ENCODE peak calls at places on chromosome 22, in four cellular contexts. One of them, this sample, is unnamed.

GRCh38 chr22:36728505-36728904 is 25.0 kb upstream of the CACNG2 start:
- DNase-seq in stimulated activated CD8-positive, alpha-beta memory T cell treated with anti-CD3 and anti-CD28 coated beads, Interleukin-4, amount 100 ng/mL, for 1 hour: no peak
- DNase-seq in activated naive CD8-positive, alpha-beta T cell treated with anti-CD3 and anti-CD28 coated beads, Interleukin-2, amount 50 U/mL, for 24 hours: no peak
- DNase-seq in LoVo: no peak
- DNase-seq in this sample: no peak

GRCh38 chr22:40407021-40407761 is 36.8 kb downstream of the SGSM3 start:
- DNase-seq in LoVo: no peak
- DNase-seq in stimulated activated CD8-positive, alpha-beta memory T cell treated with anti-CD3 and anti-CD28 coated beads, Interleukin-4, amount 100 ng/mL, for 1 hour: no peak
- DNase-seq in activated naive CD8-positive, alpha-beta T cell treated with anti-CD3 and anti-CD28 coated beads, Interleukin-2, amount 50 U/mL, for 24 hours: no peak
- DNase-seq in this sample: no peak

GRCh38 chr22:23638611-23639010 is 6.5 kb upstream of the DRICH1 start:
- DNase-seq in LoVo: no peak
- DNase-seq in stimulated activated CD8-positive, alpha-beta memory T cell treated with anti-CD3 and anti-CD28 coated beads, Interleukin-4, amount 100 ng/mL, for 1 hour: no peak
- DNase-seq in activated naive CD8-positive, alpha-beta T cell treated with anti-CD3 and anti-CD28 coated beads, Interleukin-2, amount 50 U/mL, for 24 hours: no peak
- DNase-seq in this sample: no peak

GRCh38 chr22:32745251-32745995 is 56.1 kb upstream of the TIMP3 start:
- DNase-seq in stimulated activated CD8-positive, alpha-beta memory T cell treated with anti-CD3 and anti-CD28 coated beads, Interleukin-4, amount 100 ng/mL, for 1 hour: no peak
- DNase-seq in activated naive CD8-positive, alpha-beta T cell treated with anti-CD3 and anti-CD28 coated beads, Interleukin-2, amount 50 U/mL, for 24 hours: no peak
- DNase-seq in LoVo: peak; percentile 22
- DNase-seq in this sample: peak; percentile 70

GRCh38 chr22:38935023-38935422 is 22.4 kb upstream of the APOBEC3A start:
- DNase-seq in stimulated activated CD8-positive, alpha-beta memory T cell treated with anti-CD3 and anti-CD28 coated beads, Interleukin-4, amount 100 ng/mL, for 1 hour: no peak
- DNase-seq in LoVo: peak; percentile 99
- DNase-seq in activated naive CD8-positive, alpha-beta T cell treated with anti-CD3 and anti-CD28 coated beads, Interleukin-2, amount 50 U/mL, for 24 hours: no peak
- DNase-seq in this sample: peak; percentile 84

GRCh38 chr22:38314992-38315800 is 2.0 kb downstream of the CSNK1E start:
- DNase-seq in LoVo: no peak
- DNase-seq in stimulated activated CD8-positive, alpha-beta memory T cell treated with anti-CD3 and anti-CD28 coated beads, Interleukin-4, amount 100 ng/mL, for 1 hour: no peak
- DNase-seq in activated naive CD8-positive, alpha-beta T cell treated with anti-CD3 and anti-CD28 coated beads, Interleukin-2, amount 50 U/mL, for 24 hours: no peak
- DNase-seq in this sample: no peak

GRCh38 chr22:45284705-45285305 is at the start of gene UPK3A:
- DNase-seq in activated naive CD8-positive, alpha-beta T cell treated with anti-CD3 and anti-CD28 coated beads, Interleukin-2, amount 50 U/mL, for 24 hours: peak; percentile 67
- DNase-seq in stimulated activated CD8-positive, alpha-beta memory T cell treated with anti-CD3 and anti-CD28 coated beads, Interleukin-4, amount 100 ng/mL, for 1 hour: no peak
- DNase-seq in LoVo: peak; percentile 74
- DNase-seq in this sample: peak; percentile 70

GRCh38 chr22:30606455-30607299 is at the start of gene TCN2:
- DNase-seq in stimulated activated CD8-positive, alpha-beta memory T cell treated with anti-CD3 and anti-CD28 coated beads, Interleukin-4, amount 100 ng/mL, for 1 hour: no peak
- DNase-seq in LoVo: peak; percentile 15
- DNase-seq in activated naive CD8-positive, alpha-beta T cell treated with anti-CD3 and anti-CD28 coated beads, Interleukin-2, amount 50 U/mL, for 24 hours: peak; percentile 48
- DNase-seq in this sample: peak; percentile 64

GRCh38 chr22:26169312-26170111 is at the start of gene SEZ6L:
- DNase-seq in LoVo: no peak
- DNase-seq in activated naive CD8-positive, alpha-beta T cell treated with anti-CD3 and anti-CD28 coated beads, Interleukin-2, amount 50 U/mL, for 24 hours: no peak
- DNase-seq in stimulated activated CD8-positive, alpha-beta memory T cell treated with anti-CD3 and anti-CD28 coated beads, Interleukin-4, amount 100 ng/mL, for 1 hour: no peak
- DNase-seq in this sample: no peak

GRCh38 chr22:19448076-19448607 is 631 bp upstream of the C22orf39 start:
- DNase-seq in stimulated activated CD8-positive, alpha-beta memory T cell treated with anti-CD3 and anti-CD28 coated beads, Interleukin-4, amount 100 ng/mL, for 1 hour: no peak
- DNase-seq in LoVo: peak; percentile 21
- DNase-seq in activated naive CD8-positive, alpha-beta T cell treated with anti-CD3 and anti-CD28 coated beads, Interleukin-2, amount 50 U/mL, for 24 hours: peak; percentile 34
- DNase-seq in this sample: peak; percentile 70

GRCh38 chr22:22787805-22788459 is 99.7 kb upstream of the IGLL5 start:
- DNase-seq in activated naive CD8-positive, alpha-beta T cell treated with anti-CD3 and anti-CD28 coated beads, Interleukin-2, amount 50 U/mL, for 24 hours: peak; percentile 76
- DNase-seq in stimulated activated CD8-positive, alpha-beta memory T cell treated with anti-CD3 and anti-CD28 coated beads, Interleukin-4, amount 100 ng/mL, for 1 hour: peak; percentile 29
- DNase-seq in LoVo: peak; percentile 24
- DNase-seq in this sample: peak; percentile 42

GRCh38 chr22:45672564-45673481 is 1.2 kb downstream of the ATXN10 start:
- DNase-seq in stimulated activated CD8-positive, alpha-beta memory T cell treated with anti-CD3 and anti-CD28 coated beads, Interleukin-4, amount 100 ng/mL, for 1 hour: no peak
- DNase-seq in LoVo: no peak
- DNase-seq in activated naive CD8-positive, alpha-beta T cell treated with anti-CD3 and anti-CD28 coated beads, Interleukin-2, amount 50 U/mL, for 24 hours: no peak
- DNase-seq in this sample: peak; percentile 21

GRCh38 chr22:39522567-39523300 is 2.4 kb downstream of the ATF4 start:
- DNase-seq in LoVo: peak; percentile 38
- DNase-seq in activated naive CD8-positive, alpha-beta T cell treated with anti-CD3 and anti-CD28 coated beads, Interleukin-2, amount 50 U/mL, for 24 hours: no peak
- DNase-seq in stimulated activated CD8-positive, alpha-beta memory T cell treated with anti-CD3 and anti-CD28 coated beads, Interleukin-4, amount 100 ng/mL, for 1 hour: no peak
- DNase-seq in this sample: peak; percentile 49

GRCh38 chr22:46757104-46757503 is 5.3 kb upstream of the TBC1D22A start:
- DNase-seq in activated naive CD8-positive, alpha-beta T cell treated with anti-CD3 and anti-CD28 coated beads, Interleukin-2, amount 50 U/mL, for 24 hours: no peak
- DNase-seq in LoVo: no peak
- DNase-seq in stimulated activated CD8-positive, alpha-beta memory T cell treated with anti-CD3 and anti-CD28 coated beads, Interleukin-4, amount 100 ng/mL, for 1 hour: no peak
- DNase-seq in this sample: no peak

GRCh38 chr22:49968313-49968830 is 7.8 kb downstream of the PIM3 start:
- DNase-seq in activated naive CD8-positive, alpha-beta T cell treated with anti-CD3 and anti-CD28 coated beads, Interleukin-2, amount 50 U/mL, for 24 hours: no peak
- DNase-seq in stimulated activated CD8-positive, alpha-beta memory T cell treated with anti-CD3 and anti-CD28 coated beads, Interleukin-4, amount 100 ng/mL, for 1 hour: no peak
- DNase-seq in LoVo: no peak
- DNase-seq in this sample: no peak

GRCh38 chr22:33898121-33898520 is 22.2 kb downstream of the LARGE1 start:
- DNase-seq in stimulated activated CD8-positive, alpha-beta memory T cell treated with anti-CD3 and anti-CD28 coated beads, Interleukin-4, amount 100 ng/mL, for 1 hour: no peak
- DNase-seq in LoVo: no peak
- DNase-seq in activated naive CD8-positive, alpha-beta T cell treated with anti-CD3 and anti-CD28 coated beads, Interleukin-2, amount 50 U/mL, for 24 hours: no peak
- DNase-seq in this sample: no peak

GRCh38 chr22:37804502-37804885 is 3.2 kb upstream of the GCAT start:
- DNase-seq in activated naive CD8-positive, alpha-beta T cell treated with anti-CD3 and anti-CD28 coated beads, Interleukin-2, amount 50 U/mL, for 24 hours: no peak
- DNase-seq in stimulated activated CD8-positive, alpha-beta memory T cell treated with anti-CD3 and anti-CD28 coated beads, Interleukin-4, amount 100 ng/mL, for 1 hour: no peak
- DNase-seq in LoVo: no peak
- DNase-seq in this sample: no peak

GRCh38 chr22:46846154-46846831 is 83.8 kb downstream of the TBC1D22A start:
- DNase-seq in activated naive CD8-positive, alpha-beta T cell treated with anti-CD3 and anti-CD28 coated beads, Interleukin-2, amount 50 U/mL, for 24 hours: peak; percentile 12
- DNase-seq in stimulated activated CD8-positive, alpha-beta memory T cell treated with anti-CD3 and anti-CD28 coated beads, Interleukin-4, amount 100 ng/mL, for 1 hour: no peak
- DNase-seq in LoVo: no peak
- DNase-seq in this sample: no peak

GRCh38 chr22:19070397-19071169 is 51.6 kb downstream of the DGCR2 start:
- DNase-seq in activated naive CD8-positive, alpha-beta T cell treated with anti-CD3 and anti-CD28 coated beads, Interleukin-2, amount 50 U/mL, for 24 hours: no peak
- DNase-seq in stimulated activated CD8-positive, alpha-beta memory T cell treated with anti-CD3 and anti-CD28 coated beads, Interleukin-4, amount 100 ng/mL, for 1 hour: no peak
- DNase-seq in LoVo: no peak
- DNase-seq in this sample: no peak

GRCh38 chr22:44088976-44089570 is 65.0 kb downstream of the PARVB start:
- DNase-seq in stimulated activated CD8-positive, alpha-beta memory T cell treated with anti-CD3 and anti-CD28 coated beads, Interleukin-4, amount 100 ng/mL, for 1 hour: no peak
- DNase-seq in activated naive CD8-positive, alpha-beta T cell treated with anti-CD3 and anti-CD28 coated beads, Interleukin-2, amount 50 U/mL, for 24 hours: no peak
- DNase-seq in LoVo: no peak
- DNase-seq in this sample: no peak

GRCh38 chr22:44099696-44100095 is 75.6 kb downstream of the PARVB start:
- DNase-seq in LoVo: no peak
- DNase-seq in stimulated activated CD8-positive, alpha-beta memory T cell treated with anti-CD3 and anti-CD28 coated beads, Interleukin-4, amount 100 ng/mL, for 1 hour: no peak
- DNase-seq in activated naive CD8-positive, alpha-beta T cell treated with anti-CD3 and anti-CD28 coated beads, Interleukin-2, amount 50 U/mL, for 24 hours: no peak
- DNase-seq in this sample: no peak

GRCh38 chr22:39254789-39255298 is 10.1 kb upstream of the PDGFB start:
- DNase-seq in stimulated activated CD8-positive, alpha-beta memory T cell treated with anti-CD3 and anti-CD28 coated beads, Interleukin-4, amount 100 ng/mL, for 1 hour: no peak
- DNase-seq in LoVo: no peak
- DNase-seq in activated naive CD8-positive, alpha-beta T cell treated with anti-CD3 and anti-CD28 coated beads, Interleukin-2, amount 50 U/mL, for 24 hours: peak; percentile 52
- DNase-seq in this sample: no peak

GRCh38 chr22:17920145-17920605 is 104.2 kb downstream of the MICAL3 start:
- DNase-seq in stimulated activated CD8-positive, alpha-beta memory T cell treated with anti-CD3 and anti-CD28 coated beads, Interleukin-4, amount 100 ng/mL, for 1 hour: no peak
- DNase-seq in LoVo: no peak
- DNase-seq in activated naive CD8-positive, alpha-beta T cell treated with anti-CD3 and anti-CD28 coated beads, Interleukin-2, amount 50 U/mL, for 24 hours: no peak
- DNase-seq in this sample: peak; percentile 39

GRCh38 chr22:41862160-41862529 is 29.2 kb downstream of the SREBF2 start:
- DNase-seq in LoVo: no peak
- DNase-seq in activated naive CD8-positive, alpha-beta T cell treated with anti-CD3 and anti-CD28 coated beads, Interleukin-2, amount 50 U/mL, for 24 hours: peak; percentile 44
- DNase-seq in stimulated activated CD8-positive, alpha-beta memory T cell treated with anti-CD3 and anti-CD28 coated beads, Interleukin-4, amount 100 ng/mL, for 1 hour: no peak
- DNase-seq in this sample: no peak

GRCh38 chr22:44735518-44736428 is 16.6 kb upstream of the ARHGAP8 start:
- DNase-seq in LoVo: peak; percentile 52
- DNase-seq in stimulated activated CD8-positive, alpha-beta memory T cell treated with anti-CD3 and anti-CD28 coated beads, Interleukin-4, amount 100 ng/mL, for 1 hour: peak; percentile 83
- DNase-seq in activated naive CD8-positive, alpha-beta T cell treated with anti-CD3 and anti-CD28 coated beads, Interleukin-2, amount 50 U/mL, for 24 hours: peak; percentile 91
- DNase-seq in this sample: peak; percentile 56

GRCh38 chr22:47069270-47069669 is 306.8 kb downstream of the TBC1D22A start:
- DNase-seq in activated naive CD8-positive, alpha-beta T cell treated with anti-CD3 and anti-CD28 coated beads, Interleukin-2, amount 50 U/mL, for 24 hours: no peak
- DNase-seq in LoVo: no peak
- DNase-seq in stimulated activated CD8-positive, alpha-beta memory T cell treated with anti-CD3 and anti-CD28 coated beads, Interleukin-4, amount 100 ng/mL, for 1 hour: no peak
- DNase-seq in this sample: no peak

GRCh38 chr22:49331878-49332277 is 495.8 kb downstream of the BRD1 start:
- DNase-seq in stimulated activated CD8-positive, alpha-beta memory T cell treated with anti-CD3 and anti-CD28 coated beads, Interleukin-4, amount 100 ng/mL, for 1 hour: no peak
- DNase-seq in LoVo: no peak
- DNase-seq in activated naive CD8-positive, alpha-beta T cell treated with anti-CD3 and anti-CD28 coated beads, Interleukin-2, amount 50 U/mL, for 24 hours: no peak
- DNase-seq in this sample: no peak

GRCh38 chr22:22068025-22068424 is 85.4 kb upstream of the TOP3B start:
- DNase-seq in stimulated activated CD8-positive, alpha-beta memory T cell treated with anti-CD3 and anti-CD28 coated beads, Interleukin-4, amount 100 ng/mL, for 1 hour: no peak
- DNase-seq in LoVo: no peak
- DNase-seq in activated naive CD8-positive, alpha-beta T cell treated with anti-CD3 and anti-CD28 coated beads, Interleukin-2, amount 50 U/mL, for 24 hours: no peak
- DNase-seq in this sample: no peak

GRCh38 chr22:39097098-39098020 is at the start of gene APOBEC3H:
- DNase-seq in LoVo: peak; percentile 72
- DNase-seq in activated naive CD8-positive, alpha-beta T cell treated with anti-CD3 and anti-CD28 coated beads, Interleukin-2, amount 50 U/mL, for 24 hours: peak; percentile 69
- DNase-seq in stimulated activated CD8-positive, alpha-beta memory T cell treated with anti-CD3 and anti-CD28 coated beads, Interleukin-4, amount 100 ng/mL, for 1 hour: no peak
- DNase-seq in this sample: no peak

GRCh38 chr22:32080904-32081303 is 37.8 kb downstream of the SLC5A1 start:
- DNase-seq in stimulated activated CD8-positive, alpha-beta memory T cell treated with anti-CD3 and anti-CD28 coated beads, Interleukin-4, amount 100 ng/mL, for 1 hour: no peak
- DNase-seq in LoVo: peak; percentile 62
- DNase-seq in activated naive CD8-positive, alpha-beta T cell treated with anti-CD3 and anti-CD28 coated beads, Interleukin-2, amount 50 U/mL, for 24 hours: no peak
- DNase-seq in this sample: peak; percentile 57

GRCh38 chr22:46796566-46797195 is 34.2 kb downstream of the TBC1D22A start:
- DNase-seq in activated naive CD8-positive, alpha-beta T cell treated with anti-CD3 and anti-CD28 coated beads, Interleukin-2, amount 50 U/mL, for 24 hours: no peak
- DNase-seq in LoVo: no peak
- DNase-seq in stimulated activated CD8-positive, alpha-beta memory T cell treated with anti-CD3 and anti-CD28 coated beads, Interleukin-4, amount 100 ng/mL, for 1 hour: no peak
- DNase-seq in this sample: no peak

GRCh38 chr22:32820131-32820882 is 18.8 kb downstream of the TIMP3 start:
- DNase-seq in stimulated activated CD8-positive, alpha-beta memory T cell treated with anti-CD3 and anti-CD28 coated beads, Interleukin-4, amount 100 ng/mL, for 1 hour: no peak
- DNase-seq in LoVo: no peak
- DNase-seq in activated naive CD8-positive, alpha-beta T cell treated with anti-CD3 and anti-CD28 coated beads, Interleukin-2, amount 50 U/mL, for 24 hours: no peak
- DNase-seq in this sample: no peak

GRCh38 chr22:24698266-24698926 is 76.1 kb downstream of the PIWIL3 start:
- DNase-seq in stimulated activated CD8-positive, alpha-beta memory T cell treated with anti-CD3 and anti-CD28 coated beads, Interleukin-4, amount 100 ng/mL, for 1 hour: no peak
- DNase-seq in activated naive CD8-positive, alpha-beta T cell treated with anti-CD3 and anti-CD28 coated beads, Interleukin-2, amount 50 U/mL, for 24 hours: no peak
- DNase-seq in LoVo: no peak
- DNase-seq in this sample: no peak

GRCh38 chr22:45897736-45898135 is 79.2 kb downstream of the WNT7B start:
- DNase-seq in LoVo: no peak
- DNase-seq in stimulated activated CD8-positive, alpha-beta memory T cell treated with anti-CD3 and anti-CD28 coated beads, Interleukin-4, amount 100 ng/mL, for 1 hour: no peak
- DNase-seq in activated naive CD8-positive, alpha-beta T cell treated with anti-CD3 and anti-CD28 coated beads, Interleukin-2, amount 50 U/mL, for 24 hours: no peak
- DNase-seq in this sample: no peak

GRCh38 chr22:47898946-47899345 is 1136.5 kb downstream of the TBC1D22A start:
- DNase-seq in stimulated activated CD8-positive, alpha-beta memory T cell treated with anti-CD3 and anti-CD28 coated beads, Interleukin-4, amount 100 ng/mL, for 1 hour: no peak
- DNase-seq in activated naive CD8-positive, alpha-beta T cell treated with anti-CD3 and anti-CD28 coated beads, Interleukin-2, amount 50 U/mL, for 24 hours: no peak
- DNase-seq in LoVo: no peak
- DNase-seq in this sample: no peak

GRCh38 chr22:20566420-20567260 is 59.2 kb downstream of the MED15 start:
- DNase-seq in activated naive CD8-positive, alpha-beta T cell treated with anti-CD3 and anti-CD28 coated beads, Interleukin-2, amount 50 U/mL, for 24 hours: no peak
- DNase-seq in stimulated activated CD8-positive, alpha-beta memory T cell treated with anti-CD3 and anti-CD28 coated beads, Interleukin-4, amount 100 ng/mL, for 1 hour: no peak
- DNase-seq in LoVo: no peak
- DNase-seq in this sample: no peak

GRCh38 chr22:27970596-27971220 is 51.7 kb upstream of the PITPNB start:
- DNase-seq in activated naive CD8-positive, alpha-beta T cell treated with anti-CD3 and anti-CD28 coated beads, Interleukin-2, amount 50 U/mL, for 24 hours: no peak
- DNase-seq in stimulated activated CD8-positive, alpha-beta memory T cell treated with anti-CD3 and anti-CD28 coated beads, Interleukin-4, amount 100 ng/mL, for 1 hour: no peak
- DNase-seq in LoVo: no peak
- DNase-seq in this sample: no peak

GRCh38 chr22:29072193-29072978 is 449 bp upstream of the KREMEN1 start:
- DNase-seq in stimulated activated CD8-positive, alpha-beta memory T cell treated with anti-CD3 and anti-CD28 coated beads, Interleukin-4, amount 100 ng/mL, for 1 hour: peak; percentile 49
- DNase-seq in LoVo: peak; percentile 96
- DNase-seq in activated naive CD8-positive, alpha-beta T cell treated with anti-CD3 and anti-CD28 coated beads, Interleukin-2, amount 50 U/mL, for 24 hours: peak; percentile 85
- DNase-seq in this sample: peak; percentile 99